ENCODE peak calls at places on chromosome 1, in eight cellular contexts. One of them, this sample, is unnamed.

GRCh38 chr1:77063118-77063517 is 156.1 kb downstream of the PIGK start:
- DNase-seq in lower lobe of right lung: no peak
- DNase-seq in HAP-1: no peak
- DNase-seq in keratinocyte: no peak
- DNase-seq in aorta: no peak
- DNase-seq in upper lobe of right lung: no peak
- DNase-seq in CD4-positive, alpha-beta memory T cell: no peak
- DNase-seq in lung: no peak
- DNase-seq in this sample: no peak

GRCh38 chr1:39926820-39927219 is 25.1 kb upstream of the MYCL start:
- DNase-seq in keratinocyte: no peak
- DNase-seq in upper lobe of right lung: no peak
- DNase-seq in CD4-positive, alpha-beta memory T cell: no peak
- DNase-seq in aorta: no peak
- DNase-seq in lower lobe of right lung: no peak
- DNase-seq in lung: no peak
- DNase-seq in HAP-1: no peak
- DNase-seq in this sample: no peak

GRCh38 chr1:57887973-57888491 is 464.2 kb upstream of the DAB1 start:
- DNase-seq in HAP-1: no peak
- DNase-seq in CD4-positive, alpha-beta memory T cell: no peak
- DNase-seq in lung: no peak
- DNase-seq in upper lobe of right lung: no peak
- DNase-seq in lower lobe of right lung: no peak
- DNase-seq in aorta: no peak
- DNase-seq in keratinocyte: no peak
- DNase-seq in this sample: no peak

GRCh38 chr1:6944434-6944833 is 159.2 kb downstream of the CAMTA1 start:
- DNase-seq in keratinocyte: no peak
- DNase-seq in upper lobe of right lung: no peak
- DNase-seq in lung: no peak
- DNase-seq in HAP-1: no peak
- DNase-seq in lower lobe of right lung: no peak
- DNase-seq in aorta: no peak
- DNase-seq in CD4-positive, alpha-beta memory T cell: no peak
- DNase-seq in this sample: no peak

GRCh38 chr1:27097484-27097917 is 57.4 kb downstream of the SLC9A1 start:
- DNase-seq in aorta: peak; percentile 91
- DNase-seq in HAP-1: peak; percentile 85
- DNase-seq in CD4-positive, alpha-beta memory T cell: peak; percentile 68
- DNase-seq in upper lobe of right lung: peak; percentile 87
- DNase-seq in lower lobe of right lung: peak; percentile 86
- DNase-seq in keratinocyte: peak; percentile 33
- DNase-seq in lung: peak; percentile 89
- DNase-seq in this sample: peak; percentile 75

GRCh38 chr1:200038987-200039848 is 11.7 kb downstream of the NR5A2 start:
- DNase-seq in upper lobe of right lung: peak; percentile 72
- DNase-seq in lung: peak; percentile 39
- DNase-seq in keratinocyte: no peak
- DNase-seq in lower lobe of right lung: no peak
- DNase-seq in CD4-positive, alpha-beta memory T cell: no peak
- DNase-seq in aorta: peak; percentile 77
- DNase-seq in HAP-1: peak; percentile 65
- DNase-seq in this sample: peak; percentile 56

GRCh38 chr1:28512058-28512611 is 6.3 kb downstream of the RCC1 start:
- DNase-seq in upper lobe of right lung: no peak
- DNase-seq in lower lobe of right lung: no peak
- DNase-seq in aorta: peak; percentile 26
- DNase-seq in HAP-1: peak; percentile 52
- DNase-seq in lung: no peak
- DNase-seq in CD4-positive, alpha-beta memory T cell: no peak
- DNase-seq in keratinocyte: no peak
- DNase-seq in this sample: no peak

GRCh38 chr1:115450641-115451040 is 112.6 kb upstream of the NGF start:
- DNase-seq in lower lobe of right lung: no peak
- DNase-seq in lung: no peak
- DNase-seq in aorta: no peak
- DNase-seq in CD4-positive, alpha-beta memory T cell: no peak
- DNase-seq in upper lobe of right lung: no peak
- DNase-seq in HAP-1: no peak
- DNase-seq in keratinocyte: no peak
- DNase-seq in this sample: no peak

GRCh38 chr1:208100906-208101305 is 143.3 kb downstream of the PLXNA2 start:
- DNase-seq in CD4-positive, alpha-beta memory T cell: no peak
- DNase-seq in lower lobe of right lung: no peak
- DNase-seq in lung: no peak
- DNase-seq in upper lobe of right lung: no peak
- DNase-seq in HAP-1: peak; percentile 23
- DNase-seq in aorta: no peak
- DNase-seq in keratinocyte: no peak
- DNase-seq in this sample: no peak

GRCh38 chr1:174990382-174990999 is 9.3 kb upstream of the CACYBP start:
- DNase-seq in lung: no peak
- DNase-seq in aorta: no peak
- DNase-seq in keratinocyte: no peak
- DNase-seq in upper lobe of right lung: no peak
- DNase-seq in CD4-positive, alpha-beta memory T cell: peak; percentile 43
- DNase-seq in HAP-1: peak; percentile 18
- DNase-seq in lower lobe of right lung: no peak
- DNase-seq in this sample: no peak

GRCh38 chr1:23062271-23062670 is 43.0 kb downstream of the KDM1A start:
- DNase-seq in upper lobe of right lung: no peak
- DNase-seq in CD4-positive, alpha-beta memory T cell: no peak
- DNase-seq in lung: no peak
- DNase-seq in aorta: no peak
- DNase-seq in keratinocyte: no peak
- DNase-seq in HAP-1: no peak
- DNase-seq in lower lobe of right lung: no peak
- DNase-seq in this sample: no peak

GRCh38 chr1:203901581-203901980 is 40.2 kb downstream of the SNRPE start:
- DNase-seq in lower lobe of right lung: no peak
- DNase-seq in CD4-positive, alpha-beta memory T cell: no peak
- DNase-seq in lung: no peak
- DNase-seq in upper lobe of right lung: no peak
- DNase-seq in HAP-1: no peak
- DNase-seq in aorta: no peak
- DNase-seq in keratinocyte: no peak
- DNase-seq in this sample: no peak

GRCh38 chr1:55420866-55421265 is 205.7 kb upstream of the USP24 start:
- DNase-seq in aorta: no peak
- DNase-seq in lung: no peak
- DNase-seq in CD4-positive, alpha-beta memory T cell: no peak
- DNase-seq in keratinocyte: no peak
- DNase-seq in HAP-1: no peak
- DNase-seq in upper lobe of right lung: no peak
- DNase-seq in lower lobe of right lung: no peak
- DNase-seq in this sample: no peak

GRCh38 chr1:110975265-110975664 is 11.5 kb upstream of the LRIF1 start:
- DNase-seq in CD4-positive, alpha-beta memory T cell: no peak
- DNase-seq in lung: no peak
- DNase-seq in HAP-1: no peak
- DNase-seq in lower lobe of right lung: no peak
- DNase-seq in aorta: no peak
- DNase-seq in keratinocyte: no peak
- DNase-seq in upper lobe of right lung: no peak
- DNase-seq in this sample: no peak
- H3K27me3 ChIP-seq in CD4-positive, alpha-beta memory T cell: peaks cover 5% of the 10 kb centered on the region
- H3K27me3 ChIP-seq in lung: no peaks in the 10 kb centered on the region
- H3K27me3 ChIP-seq in HAP-1: peaks cover 8% of the 10 kb centered on the region
- H3K27me3 ChIP-seq in lower lobe of right lung: peaks cover 5% of the 10 kb centered on the region
- H3K27me3 ChIP-seq in aorta: no peaks in the 10 kb centered on the region
- H3K27me3 ChIP-seq in keratinocyte: no peaks in the 10 kb centered on the region
- H3K27me3 ChIP-seq in upper lobe of right lung: peaks cover 11% of the 10 kb centered on the region
- H3K27me3 ChIP-seq in this sample: peaks cover 7% of the 10 kb centered on the region

GRCh38 chr1:211910917-211911485 is 80.4 kb upstream of the LPGAT1 start:
- DNase-seq in lower lobe of right lung: no peak
- DNase-seq in HAP-1: no peak
- DNase-seq in lung: no peak
- DNase-seq in keratinocyte: no peak
- DNase-seq in upper lobe of right lung: no peak
- DNase-seq in CD4-positive, alpha-beta memory T cell: no peak
- DNase-seq in aorta: no peak
- DNase-seq in this sample: no peak

GRCh38 chr1:211910136-211910884 is 79.7 kb upstream of the LPGAT1 start:
- DNase-seq in HAP-1: no peak
- DNase-seq in lower lobe of right lung: no peak
- DNase-seq in aorta: no peak
- DNase-seq in lung: no peak
- DNase-seq in CD4-positive, alpha-beta memory T cell: no peak
- DNase-seq in keratinocyte: no peak
- DNase-seq in upper lobe of right lung: no peak
- DNase-seq in this sample: no peak

GRCh38 chr1:211909385-211909784 is 78.8 kb upstream of the LPGAT1 start:
- DNase-seq in upper lobe of right lung: no peak
- DNase-seq in lung: no peak
- DNase-seq in HAP-1: no peak
- DNase-seq in lower lobe of right lung: no peak
- DNase-seq in aorta: no peak
- DNase-seq in CD4-positive, alpha-beta memory T cell: no peak
- DNase-seq in keratinocyte: no peak
- DNase-seq in this sample: no peak

GRCh38 chr1:211912064-211912463 is 81.5 kb upstream of the LPGAT1 start:
- DNase-seq in keratinocyte: no peak
- DNase-seq in aorta: no peak
- DNase-seq in HAP-1: no peak
- DNase-seq in CD4-positive, alpha-beta memory T cell: no peak
- DNase-seq in lung: no peak
- DNase-seq in upper lobe of right lung: no peak
- DNase-seq in lower lobe of right lung: no peak
- DNase-seq in this sample: no peak

GRCh38 chr1:211912844-211913432 is 82.4 kb upstream of the LPGAT1 start:
- DNase-seq in HAP-1: no peak
- DNase-seq in upper lobe of right lung: no peak
- DNase-seq in lower lobe of right lung: no peak
- DNase-seq in aorta: no peak
- DNase-seq in lung: no peak
- DNase-seq in keratinocyte: no peak
- DNase-seq in CD4-positive, alpha-beta memory T cell: no peak
- DNase-seq in this sample: no peak
- H3K4me3 ChIP-seq in HAP-1: no peak overlapping the region
- H3K4me3 ChIP-seq in upper lobe of right lung: no peak overlapping the region
- H3K4me3 ChIP-seq in lower lobe of right lung: no peak overlapping the region
- H3K4me3 ChIP-seq in aorta: no peak overlapping the region
- H3K4me3 ChIP-seq in lung: no peak overlapping the region
- H3K4me3 ChIP-seq in keratinocyte: no peak overlapping the region
- H3K4me3 ChIP-seq in CD4-positive, alpha-beta memory T cell: no peak overlapping the region
- H3K4me3 ChIP-seq in this sample: no peak overlapping the region

DNA sequence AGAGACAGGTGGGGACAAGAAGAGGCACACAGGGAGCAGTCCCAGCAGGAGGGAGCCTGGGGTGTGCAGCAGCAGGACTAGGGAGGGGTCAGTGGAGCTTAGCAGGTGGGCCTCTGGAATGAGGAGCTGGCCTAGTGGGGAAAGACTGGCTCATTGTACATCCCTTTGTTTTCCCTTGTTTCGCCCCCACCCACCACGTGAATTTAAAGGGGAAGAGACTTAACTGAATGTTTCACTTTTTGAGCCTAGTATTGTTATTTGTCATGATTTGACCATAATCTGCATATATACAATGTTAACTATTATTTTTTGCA is 181.7 kb downstream of the DHRS3 start:
- DNase-seq in upper lobe of right lung: no peak
- DNase-seq in lung: no peak
- DNase-seq in lower lobe of right lung: no peak
- DNase-seq in keratinocyte: no peak
- DNase-seq in CD4-positive, alpha-beta memory T cell: no peak
- DNase-seq in aorta: no peak
- DNase-seq in HAP-1: no peak
- DNase-seq in this sample: no peak
- H3K4me1 ChIP-seq in upper lobe of right lung: peaks cover 50% of the 10 kb centered on the region
- H3K4me1 ChIP-seq in lung: peaks cover 35% of the 10 kb centered on the region
- H3K4me1 ChIP-seq in lower lobe of right lung: peaks cover 61% of the 10 kb centered on the region
- H3K4me1 ChIP-seq in keratinocyte: peaks cover 57% of the 10 kb centered on the region
- H3K4me1 ChIP-seq in CD4-positive, alpha-beta memory T cell: peaks cover 71% of the 10 kb centered on the region
- H3K4me1 ChIP-seq in aorta: peaks cover 2% of the 10 kb centered on the region
- H3K4me1 ChIP-seq in HAP-1: no peaks in the 10 kb centered on the region
- H3K4me1 ChIP-seq in this sample: peaks cover 33% of the 10 kb centered on the region

DNA sequence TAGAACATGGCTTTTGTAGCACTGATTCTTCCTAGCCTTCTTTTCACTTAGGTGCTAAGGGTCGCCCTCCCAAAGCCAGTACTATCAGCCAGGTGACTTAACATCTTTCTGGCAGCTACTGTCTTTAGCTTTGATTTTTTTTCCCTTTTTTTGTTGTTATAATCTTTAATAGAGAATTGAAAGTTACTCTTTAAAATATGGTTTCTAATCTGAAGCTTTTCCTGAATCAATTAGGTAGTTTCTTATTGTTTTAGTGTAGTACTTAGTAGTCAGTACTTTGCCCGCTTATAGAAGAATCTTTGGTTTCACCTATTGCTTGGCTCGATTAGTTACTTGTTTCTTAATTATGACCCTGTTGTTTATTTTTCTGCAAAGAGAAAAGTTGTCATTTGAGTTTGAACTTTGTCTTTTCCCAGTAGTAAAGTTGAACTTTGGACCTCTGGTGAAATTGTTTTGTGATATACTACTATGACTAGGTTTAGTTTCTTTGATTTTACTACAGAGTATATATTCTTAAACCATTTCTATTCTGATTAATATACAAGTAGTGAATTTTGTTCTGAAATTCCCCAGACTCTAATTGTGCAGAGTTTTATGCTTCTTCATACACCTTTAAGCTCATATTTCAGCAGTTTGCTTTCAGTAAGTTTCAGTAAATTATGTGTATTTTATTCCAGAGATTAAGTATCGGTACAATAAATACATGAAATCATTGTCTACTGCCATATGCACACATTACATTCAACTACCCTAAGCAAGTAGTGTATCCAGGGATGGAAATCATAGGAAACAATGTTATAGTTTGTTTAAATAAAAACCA is 3.9 kb downstream of the MAGI3 start:
- DNase-seq in keratinocyte: no peak
- DNase-seq in upper lobe of right lung: no peak
- DNase-seq in lower lobe of right lung: no peak
- DNase-seq in aorta: no peak
- DNase-seq in lung: no peak
- DNase-seq in CD4-positive, alpha-beta memory T cell: no peak
- DNase-seq in HAP-1: no peak
- DNase-seq in this sample: no peak
- H3K27me3 ChIP-seq in keratinocyte: no peaks in the 10 kb centered on the region
- H3K27me3 ChIP-seq in upper lobe of right lung: no peaks in the 10 kb centered on the region
- H3K27me3 ChIP-seq in lower lobe of right lung: no peaks in the 10 kb centered on the region
- H3K27me3 ChIP-seq in aorta: no peaks in the 10 kb centered on the region
- H3K27me3 ChIP-seq in lung: no peaks in the 10 kb centered on the region
- H3K27me3 ChIP-seq in CD4-positive, alpha-beta memory T cell: no peaks in the 10 kb centered on the region
- H3K27me3 ChIP-seq in HAP-1: no peaks in the 10 kb centered on the region
- H3K27me3 ChIP-seq in this sample: no peaks in the 10 kb centered on the region

DNA sequence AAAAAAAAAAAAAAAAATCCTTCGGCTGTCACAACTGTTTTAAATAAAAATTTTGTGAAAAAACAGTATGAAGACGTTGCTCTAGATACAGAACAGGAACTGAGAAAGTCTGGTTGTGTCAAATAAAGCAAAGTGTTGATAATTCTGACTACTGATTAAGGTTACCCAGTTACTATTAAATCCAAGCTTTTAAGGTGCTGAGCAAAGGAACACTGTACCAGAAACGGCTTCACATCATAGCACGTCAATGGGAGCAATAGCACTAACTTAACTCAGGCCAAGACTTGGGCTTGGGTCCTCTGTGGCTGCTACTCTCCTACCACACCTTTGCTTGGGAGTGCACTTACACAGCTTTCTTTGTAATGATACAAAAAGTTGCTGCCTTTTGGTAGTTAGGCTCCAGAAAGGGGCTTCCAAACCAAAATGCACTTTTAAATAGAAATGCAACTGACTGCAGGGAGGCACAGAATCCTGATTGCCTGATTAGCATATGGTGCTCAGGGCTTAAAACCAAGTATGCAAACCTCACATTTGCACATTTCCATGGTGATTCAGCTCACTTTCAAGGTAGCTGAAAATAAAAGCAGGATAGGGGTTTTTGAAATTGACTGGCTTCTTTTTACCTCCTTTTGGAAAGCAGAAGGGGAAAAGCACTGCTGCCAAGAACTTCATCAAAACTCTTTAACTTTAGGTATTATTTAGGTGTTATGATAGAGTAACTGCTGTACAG is 6.3 kb downstream of the MCL1 start:
- DNase-seq in upper lobe of right lung: no peak
- DNase-seq in keratinocyte: no peak
- DNase-seq in lung: no peak
- DNase-seq in lower lobe of right lung: no peak
- DNase-seq in HAP-1: no peak
- DNase-seq in CD4-positive, alpha-beta memory T cell: peak; percentile 36
- DNase-seq in aorta: no peak
- DNase-seq in this sample: no peak
- H3K4me3 ChIP-seq in upper lobe of right lung: peak overlapping the region; percentile 88
- H3K4me3 ChIP-seq in keratinocyte: no peak overlapping the region
- H3K4me3 ChIP-seq in lung: no peak overlapping the region
- H3K4me3 ChIP-seq in lower lobe of right lung: peak overlapping the region; percentile 96
- H3K4me3 ChIP-seq in HAP-1: no peak overlapping the region
- H3K4me3 ChIP-seq in CD4-positive, alpha-beta memory T cell: peak overlapping the region; percentile 49
- H3K4me3 ChIP-seq in aorta: peak overlapping the region; percentile 26
- H3K4me3 ChIP-seq in this sample: peak overlapping the region; percentile 92